ENCODE peak calls at places on chromosome 9, in six cellular contexts. One of them, this sample, is unnamed.

GRCh38 chr9:117411547-117411946 is 3.3 kb downstream of the ASTN2 start:
- DNase-seq in cardiac muscle cell: peak
- DNase-seq in HL-60: no peak
- DNase-seq in brain microvascular endothelial cell: no peak
- DNase-seq in neural progenitor cell: peak
- DNase-seq in A549: peak
- DNase-seq in this sample: no peak

GRCh38 chr9:129888085-129888808 is 53.0 kb downstream of the USP20 start:
- DNase-seq in brain microvascular endothelial cell: no peak
- DNase-seq in HL-60: peak
- DNase-seq in cardiac muscle cell: no peak
- DNase-seq in neural progenitor cell: no peak
- DNase-seq in A549: no peak
- DNase-seq in this sample: no peak

GRCh38 chr9:112744177-112744576 is 6.4 kb upstream of the SNX30 start:
- DNase-seq in neural progenitor cell: no peak
- DNase-seq in brain microvascular endothelial cell: no peak
- DNase-seq in HL-60: no peak
- DNase-seq in A549: no peak
- DNase-seq in cardiac muscle cell: peak
- DNase-seq in this sample: no peak

GRCh38 chr9:131875828-131876485 is 136.1 kb upstream of the RAPGEF1 start:
- DNase-seq in A549: no peak
- DNase-seq in neural progenitor cell: no peak
- DNase-seq in HL-60: no peak
- DNase-seq in brain microvascular endothelial cell: no peak
- DNase-seq in cardiac muscle cell: no peak
- DNase-seq in this sample: no peak

GRCh38 chr9:86549920-86550319 is 195.7 kb upstream of the TUT7 start:
- DNase-seq in neural progenitor cell: no peak
- DNase-seq in HL-60: no peak
- DNase-seq in brain microvascular endothelial cell: no peak
- DNase-seq in cardiac muscle cell: peak
- DNase-seq in A549: no peak
- DNase-seq in this sample: no peak

GRCh38 chr9:37859043-37859442 is 44.9 kb downstream of the SLC25A51 start:
- DNase-seq in cardiac muscle cell: peak
- DNase-seq in brain microvascular endothelial cell: no peak
- DNase-seq in HL-60: peak
- DNase-seq in neural progenitor cell: no peak
- DNase-seq in A549: peak
- DNase-seq in this sample: no peak

GRCh38 chr9:99262949-99263418 is 40.9 kb downstream of the SEC61B start:
- DNase-seq in HL-60: no peak
- DNase-seq in cardiac muscle cell: no peak
- DNase-seq in A549: no peak
- DNase-seq in neural progenitor cell: no peak
- DNase-seq in brain microvascular endothelial cell: no peak
- DNase-seq in this sample: no peak

GRCh38 chr9:121298016-121298538 is 30.1 kb downstream of the GSN start:
- DNase-seq in neural progenitor cell: peak
- DNase-seq in A549: no peak
- DNase-seq in HL-60: no peak
- DNase-seq in cardiac muscle cell: no peak
- DNase-seq in brain microvascular endothelial cell: no peak
- DNase-seq in this sample: no peak

GRCh38 chr9:105503873-105504272 is 54.1 kb upstream of the FKTN start:
- DNase-seq in cardiac muscle cell: peak
- DNase-seq in brain microvascular endothelial cell: no peak
- DNase-seq in HL-60: no peak
- DNase-seq in neural progenitor cell: no peak
- DNase-seq in A549: no peak
- DNase-seq in this sample: no peak

GRCh38 chr9:134922066-134922931 is 4.6 kb upstream of the FCN1 start:
- DNase-seq in A549: no peak
- DNase-seq in HL-60: peak
- DNase-seq in cardiac muscle cell: peak
- DNase-seq in neural progenitor cell: no peak
- DNase-seq in brain microvascular endothelial cell: no peak
- DNase-seq in this sample: no peak

GRCh38 chr9:7094052-7094451 is 336.3 kb downstream of the KDM4C start:
- DNase-seq in HL-60: no peak
- DNase-seq in brain microvascular endothelial cell: peak
- DNase-seq in neural progenitor cell: peak
- DNase-seq in A549: peak
- DNase-seq in cardiac muscle cell: peak
- DNase-seq in this sample: no peak

GRCh38 chr9:135167356-135167755 is 79.9 kb downstream of the OLFM1 start:
- DNase-seq in HL-60: no peak
- DNase-seq in A549: no peak
- DNase-seq in cardiac muscle cell: no peak
- DNase-seq in brain microvascular endothelial cell: no peak
- DNase-seq in neural progenitor cell: no peak
- DNase-seq in this sample: no peak

GRCh38 chr9:137176302-137177182 is 4.7 kb upstream of the TMEM210 start:
- DNase-seq in brain microvascular endothelial cell: peak
- DNase-seq in A549: peak
- DNase-seq in HL-60: no peak
- DNase-seq in cardiac muscle cell: peak
- DNase-seq in neural progenitor cell: peak
- DNase-seq in this sample: no peak

GRCh38 chr9:115651456-115651855 is 502.1 kb upstream of the PAPPA start:
- DNase-seq in cardiac muscle cell: no peak
- DNase-seq in brain microvascular endothelial cell: no peak
- DNase-seq in A549: no peak
- DNase-seq in HL-60: no peak
- DNase-seq in neural progenitor cell: no peak
- DNase-seq in this sample: no peak

DNA sequence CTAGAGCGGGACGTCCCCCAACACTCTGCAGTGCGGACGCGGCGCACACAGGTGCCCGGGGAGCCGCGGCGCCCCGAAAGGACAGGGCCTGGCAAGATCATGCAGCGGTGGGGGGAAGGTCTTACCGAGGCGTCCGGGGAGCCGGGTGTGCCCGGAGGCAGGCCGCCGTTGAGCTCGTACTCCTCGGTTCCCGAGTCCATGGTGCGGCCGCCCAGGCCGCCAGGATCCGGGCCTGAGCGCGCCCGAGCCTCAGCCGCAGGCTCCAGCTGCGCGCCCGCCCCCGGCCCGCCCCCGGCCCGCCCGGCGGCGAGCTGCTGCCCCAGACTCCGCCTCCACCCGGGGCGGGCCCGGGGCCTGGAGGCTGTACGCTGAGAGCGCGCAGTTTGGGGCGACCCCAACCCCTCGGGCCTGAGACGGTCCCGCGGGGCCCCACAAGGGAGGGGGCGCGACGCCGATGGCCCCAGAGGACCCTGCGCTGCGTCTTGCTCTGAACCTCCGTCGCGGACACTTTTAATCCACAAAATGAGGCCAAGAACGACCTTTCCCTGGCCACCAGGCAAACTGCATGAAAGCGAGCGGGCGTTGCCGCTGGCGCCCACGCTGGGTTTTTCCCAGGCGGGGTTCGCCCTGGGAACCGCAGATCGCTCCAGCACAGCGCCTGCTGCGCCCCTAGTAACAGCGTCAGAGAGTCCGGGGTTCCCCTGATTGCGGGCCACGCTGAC is at the start of gene NINJ1:
- DNase-seq in A549: peak
- DNase-seq in neural progenitor cell: peak
- DNase-seq in HL-60: no peak
- DNase-seq in brain microvascular endothelial cell: peak
- DNase-seq in cardiac muscle cell: peak
- DNase-seq in this sample: no peak
- H3K27ac ChIP-seq in A549: peak
- H3K27ac ChIP-seq in neural progenitor cell: no peak
- H3K27ac ChIP-seq in HL-60: peak
- H3K27ac ChIP-seq in brain microvascular endothelial cell: peak
- H3K27ac ChIP-seq in cardiac muscle cell: peak
- H3K27ac ChIP-seq in this sample: peak

GRCh38 chr9:89621676-89622075 is 16.9 kb downstream of the GADD45G start:
- DNase-seq in neural progenitor cell: no peak
- DNase-seq in cardiac muscle cell: no peak
- DNase-seq in A549: no peak
- DNase-seq in brain microvascular endothelial cell: no peak
- DNase-seq in HL-60: no peak
- DNase-seq in this sample: no peak

GRCh38 chr9:89622933-89623861 is 18.4 kb downstream of the GADD45G start:
- DNase-seq in cardiac muscle cell: no peak
- DNase-seq in HL-60: no peak
- DNase-seq in neural progenitor cell: peak
- DNase-seq in A549: no peak
- DNase-seq in brain microvascular endothelial cell: no peak
- DNase-seq in this sample: no peak

GRCh38 chr9:89625721-89626687 is 21.2 kb downstream of the GADD45G start:
- DNase-seq in A549: no peak
- DNase-seq in neural progenitor cell: no peak
- DNase-seq in cardiac muscle cell: no peak
- DNase-seq in brain microvascular endothelial cell: no peak
- DNase-seq in HL-60: no peak
- DNase-seq in this sample: no peak

GRCh38 chr9:89626741-89627265 is 22.0 kb downstream of the GADD45G start:
- DNase-seq in neural progenitor cell: no peak
- DNase-seq in brain microvascular endothelial cell: no peak
- DNase-seq in A549: no peak
- DNase-seq in cardiac muscle cell: no peak
- DNase-seq in HL-60: no peak
- DNase-seq in this sample: no peak

GRCh38 chr9:89623925-89624420 is 19.2 kb downstream of the GADD45G start:
- DNase-seq in HL-60: no peak
- DNase-seq in neural progenitor cell: no peak
- DNase-seq in cardiac muscle cell: no peak
- DNase-seq in A549: no peak
- DNase-seq in brain microvascular endothelial cell: no peak
- DNase-seq in this sample: no peak
- H3K27ac ChIP-seq in HL-60: no peak
- H3K27ac ChIP-seq in neural progenitor cell: no peak
- H3K27ac ChIP-seq in cardiac muscle cell: no peak
- H3K27ac ChIP-seq in A549: no peak
- H3K27ac ChIP-seq in brain microvascular endothelial cell: no peak
- H3K27ac ChIP-seq in this sample: no peak

GRCh38 chr9:96818535-96818934 is 35.8 kb downstream of the ZNF782 start:
- DNase-seq in brain microvascular endothelial cell: no peak
- DNase-seq in A549: peak
- DNase-seq in HL-60: no peak
- DNase-seq in neural progenitor cell: no peak
- DNase-seq in cardiac muscle cell: no peak
- DNase-seq in this sample: no peak

GRCh38 chr9:96817973-96818372 is 36.3 kb downstream of the ZNF782 start:
- DNase-seq in brain microvascular endothelial cell: no peak
- DNase-seq in cardiac muscle cell: no peak
- DNase-seq in A549: no peak
- DNase-seq in neural progenitor cell: no peak
- DNase-seq in HL-60: no peak
- DNase-seq in this sample: no peak

DNA sequence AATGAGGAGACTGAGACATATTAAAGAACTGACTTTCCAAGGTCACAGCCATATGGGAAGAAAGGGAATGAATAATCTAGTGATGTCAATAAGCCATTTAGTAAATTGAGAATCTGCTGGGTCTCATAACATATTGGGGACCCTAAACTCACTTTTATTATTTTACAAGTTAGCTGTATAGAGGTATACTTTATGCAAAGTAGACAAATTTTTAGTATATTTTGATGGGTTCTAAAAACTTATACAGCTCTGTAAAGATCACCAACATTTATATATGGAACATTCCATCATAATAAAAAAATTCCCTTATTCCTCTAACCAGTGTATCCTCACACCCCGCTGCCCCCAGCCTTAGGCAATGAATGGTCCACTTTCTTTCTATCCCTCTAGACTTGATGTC is 35.7 kb upstream of the ZNF510 start:
- DNase-seq in brain microvascular endothelial cell: no peak
- DNase-seq in cardiac muscle cell: no peak
- DNase-seq in HL-60: no peak
- DNase-seq in A549: no peak
- DNase-seq in neural progenitor cell: no peak
- DNase-seq in this sample: no peak
- H3K27ac ChIP-seq in brain microvascular endothelial cell: no peak
- H3K27ac ChIP-seq in cardiac muscle cell: no peak
- H3K27ac ChIP-seq in HL-60: no peak
- H3K27ac ChIP-seq in A549: no peak
- H3K27ac ChIP-seq in neural progenitor cell: no peak
- H3K27ac ChIP-seq in this sample: no peak

GRCh38 chr9:125749951-125750655 is 2.9 kb downstream of the PBX3 start:
- DNase-seq in cardiac muscle cell: peak
- DNase-seq in brain microvascular endothelial cell: no peak
- DNase-seq in neural progenitor cell: no peak
- DNase-seq in A549: no peak
- DNase-seq in HL-60: no peak
- DNase-seq in this sample: no peak

GRCh38 chr9:125749287-125749935 is 2.2 kb downstream of the PBX3 start:
- DNase-seq in cardiac muscle cell: no peak
- DNase-seq in neural progenitor cell: no peak
- DNase-seq in HL-60: no peak
- DNase-seq in brain microvascular endothelial cell: no peak
- DNase-seq in A549: no peak
- DNase-seq in this sample: no peak

GRCh38 chr9:125747053-125747764 is at the start of gene PBX3:
- DNase-seq in cardiac muscle cell: peak
- DNase-seq in neural progenitor cell: peak
- DNase-seq in A549: peak
- DNase-seq in HL-60: peak
- DNase-seq in brain microvascular endothelial cell: no peak
- DNase-seq in this sample: no peak

GRCh38 chr9:125747765-125748510 is 765 bp downstream of the PBX3 start:
- DNase-seq in brain microvascular endothelial cell: no peak
- DNase-seq in HL-60: peak
- DNase-seq in neural progenitor cell: peak
- DNase-seq in A549: peak
- DNase-seq in cardiac muscle cell: peak
- DNase-seq in this sample: no peak

GRCh38 chr9:125748511-125749099 is 1.4 kb downstream of the PBX3 start:
- DNase-seq in cardiac muscle cell: no peak
- DNase-seq in neural progenitor cell: peak
- DNase-seq in HL-60: no peak
- DNase-seq in brain microvascular endothelial cell: no peak
- DNase-seq in A549: no peak
- DNase-seq in this sample: no peak
- H3K27ac ChIP-seq in cardiac muscle cell: peak
- H3K27ac ChIP-seq in neural progenitor cell: peak
- H3K27ac ChIP-seq in HL-60: peak
- H3K27ac ChIP-seq in brain microvascular endothelial cell: peak
- H3K27ac ChIP-seq in A549: peak
- H3K27ac ChIP-seq in this sample: peak

GRCh38 chr9:83434254-83434653 is 103.9 kb downstream of the FRMD3 start:
- DNase-seq in brain microvascular endothelial cell: no peak
- DNase-seq in A549: no peak
- DNase-seq in HL-60: no peak
- DNase-seq in neural progenitor cell: no peak
- DNase-seq in cardiac muscle cell: no peak
- DNase-seq in this sample: no peak
- H3K27ac ChIP-seq in brain microvascular endothelial cell: no peak
- H3K27ac ChIP-seq in A549: peak
- H3K27ac ChIP-seq in HL-60: peak
- H3K27ac ChIP-seq in neural progenitor cell: no peak
- H3K27ac ChIP-seq in cardiac muscle cell: no peak
- H3K27ac ChIP-seq in this sample: no peak

This sample was measured in epithelial cell of prostate.